ENCODE peak calls at places on chromosomes 12 and 14, in five cellular contexts. Z is activated naive CD4-positive, alpha-beta T cell treated with Interleukin-2 at 50 U/mL for 16 hours; B is central memory CD4-positive, alpha-beta T cell; D is naive thymus-derived CD8-positive, alpha-beta T cell; I is NCI-H510A. O is an unnamed sample.

GRCh38 chr12:40020261-40020691 is 85.6 kb downstream of the SLC2A13 start:
- DNase-seq in Z (no peak), B (no peak), D (no peak), I (no peak), O (no peak)

GRCh38 chr12:68495666-68496065 is 115.0 kb upstream of the RAP1B start:
- DNase-seq in Z (no peak), B (no peak), D (no peak), I (no peak), O (no peak)

GRCh38 chr14:55721353-55721752 is 141.3 kb downstream of the KTN1 start:
- DNase-seq in Z (no peak), B (no peak), D (no peak), I (no peak), O (no peak)

GRCh38 chr14:71236430-71236829 is 329.2 kb downstream of the PCNX1 start:
- DNase-seq in Z (no peak), B (no peak), D (no peak), I (no peak), O (no peak)

GRCh38 chr12:132700212-132700913 is 10.3 kb upstream of the PGAM5 start:
- DNase-seq in Z (no peak), B (no peak), D (no peak), I (no peak), O (peak; percentile 44)

GRCh38 chr12:108596854-108597558 is 878 bp downstream of the TMEM119 start:
- DNase-seq in Z (no peak), B (no peak), D (no peak), I (no peak), O (no peak)

GRCh38 chr14:34356267-34356660 is 105.8 kb downstream of the SPTSSA start:
- DNase-seq in Z (no peak), B (no peak), D (no peak), I (no peak), O (no peak)

GRCh38 chr12:39389399-39390150 is 53.3 kb downstream of the KIF21A start:
- DNase-seq in Z (no peak), B (no peak), D (no peak), I (no peak), O (no peak)

GRCh38 chr12:64218597-64218996 is 3.5 kb downstream of the KICS2 start:
- DNase-seq in Z (no peak), B (peak; percentile 5), D (no peak), I (no peak), O (peak; percentile 9)

GRCh38 chr12:106062693-106063092 is 76.1 kb downstream of the NUAK1 start:
- DNase-seq in Z (no peak), B (no peak), D (no peak), I (no peak), O (no peak)

GRCh38 chr12:85829391-85829790 is 6.8 kb downstream of the RASSF9 start:
- DNase-seq in Z (no peak), B (no peak), D (no peak), I (no peak), O (no peak)

GRCh38 chr14:92633724-92634123 is 114.7 kb downstream of the LGMN start:
- DNase-seq in Z (no peak), B (no peak), D (no peak), I (no peak), O (no peak)